ENCODE peak calls at places on chromosome 18, in nine cellular contexts. J is amygdala, P is WTC11, N is kidney epithelial cell, V is neural crest cell, K is SHP77, F is GM04504, G is brain microvascular endothelial cell, U is NCI-H2081. Q is an unnamed sample.

GRCh38 chr18:58953627-58954026 is 89.0 kb downstream of the ZNF532 start:
- DNase-seq in J (no peak), P (no peak), N (no peak), V (no peak), K (peak; percentile 24), F (no peak), G (no peak), U (peak; percentile 18), Q (no peak)

GRCh38 chr18:23951206-23951605 is 63.3 kb upstream of the TTC39C start:
- DNase-seq in J (no peak), P (no peak), N (no peak), V (no peak), K (no peak), F (no peak), G (no peak), U (no peak), Q (no peak)

GRCh38 chr18:34591920-34592444 is 118.1 kb upstream of the DTNA start:
- DNase-seq in J (no peak), P (no peak), N (no peak), V (no peak), K (no peak), F (no peak), G (no peak), U (no peak), Q (no peak)

GRCh38 chr18:57051586-57052044 is 95.3 kb upstream of the BOD1L2 start:
- DNase-seq in J (no peak), P (no peak), N (no peak), V (no peak), K (no peak), F (no peak), G (no peak), U (peak; percentile 17), Q (no peak)

GRCh38 chr18:4589056-4589800 is 134.1 kb upstream of the DLGAP1 start:
- DNase-seq in J (no peak), P (no peak), N (no peak), V (no peak), K (no peak), F (no peak), G (no peak), U (no peak), Q (no peak)

GRCh38 chr18:24089059-24089458 is 49.8 kb upstream of the CABYR start:
- DNase-seq in J (no peak), P (no peak), N (no peak), V (no peak), K (peak; percentile 18), F (no peak), G (no peak), U (peak; percentile 10), Q (no peak)

GRCh38 chr18:58364867-58365533 is 263.9 kb downstream of the ALPK2 start:
- DNase-seq in J (no peak), P (no peak), N (peak; percentile 51), V (no peak), K (no peak), F (peak; percentile 28), G (peak; percentile 85), U (no peak), Q (no peak)

GRCh38 chr18:79525556-79526467 is 130.1 kb downstream of the NFATC1 start:
- DNase-seq in J (peak; percentile 55), P (no peak), N (no peak), V (no peak), K (no peak), F (no peak), G (no peak), U (no peak), Q (peak; percentile 76)

GRCh38 chr18:63216911-63217311 is 102.7 kb downstream of the BCL2 start:
- DNase-seq in J (no peak), P (no peak), N (no peak), V (no peak), K (no peak), F (no peak), G (no peak), U (no peak), Q (no peak)

GRCh38 chr18:5649439-5649838 is 105.6 kb upstream of the EPB41L3 start:
- DNase-seq in J (no peak), P (no peak), N (no peak), V (no peak), K (no peak), F (no peak), G (no peak), U (no peak), Q (no peak)

GRCh38 chr18:35041752-35042379 is 653 bp downstream of the MAPRE2 start:
- DNase-seq in J (no peak), P (no peak), N (no peak), V (no peak), K (no peak), F (no peak), G (no peak), U (peak; percentile 35), Q (no peak)

GRCh38 chr18:46278481-46279465 is 174.6 kb downstream of the HAUS1 start:
- DNase-seq in J (no peak), P (no peak), N (no peak), V (no peak), K (no peak), F (peak; percentile 24), G (peak; percentile 83), U (no peak), Q (no peak)

GRCh38 chr18:12310762-12311161 is 2.7 kb downstream of the TUBB6 start:
- DNase-seq in J (no peak), P (no peak), N (no peak), V (no peak), K (no peak), F (no peak), G (no peak), U (no peak), Q (no peak)

GRCh38 chr18:74411475-74411874 is 45.6 kb downstream of the DIPK1C start:
- DNase-seq in J (no peak), P (no peak), N (no peak), V (no peak), K (no peak), F (no peak), G (no peak), U (no peak), Q (no peak)

GRCh38 chr18:23982154-23983071 is 32.1 kb upstream of the TTC39C start:
- DNase-seq in J (peak; percentile 54), P (no peak), N (no peak), V (no peak), K (no peak), F (peak; percentile 32), G (peak; percentile 59), U (no peak), Q (no peak)

GRCh38 chr18:24432618-24433017 is 6.1 kb downstream of the IMPACT start:
- DNase-seq in J (no peak), P (no peak), N (no peak), V (no peak), K (no peak), F (no peak), G (no peak), U (no peak), Q (no peak)